ENCODE peak calls at places on chromosomes 12 and 14, in six cellular contexts. P, S, K, Q, G and A are unnamed samples.

GRCh38 chr12:60035835-60036234 is 440.0 kb downstream of the SLC16A7 start:
- DNase-seq in P (no peak), S (no peak), K (no peak), Q (no peak), G (no peak), A (no peak)

GRCh38 chr12:64320611-64321010 is 69.9 kb downstream of the C12orf56 start:
- DNase-seq in P (no peak), S (no peak), K (no peak), Q (no peak), G (no peak), A (no peak)

GRCh38 chr12:56104815-56105476 is 587 bp downstream of the PA2G4 start:
- DNase-seq in P (no peak), S (no peak), K (no peak), Q (peak), G (no peak), A (no peak)

GRCh38 chr14:81455344-81455743 is 55.2 kb upstream of the STON2 start:
- DNase-seq in P (no peak), S (no peak), K (no peak), Q (no peak), G (no peak), A (no peak)

GRCh38 chr12:11015775-11016430 is 6.5 kb downstream of the TAS2R19 start:
- DNase-seq in P (no peak), S (no peak), K (peak), Q (peak), G (no peak), A (no peak)

GRCh38 chr12:130658106-130658505 is 58.0 kb downstream of the RIMBP2 start:
- DNase-seq in P (no peak), S (peak), K (no peak), Q (no peak), G (no peak), A (no peak)

GRCh38 chr12:94644141-94644575 is 6.2 kb downstream of the TMCC3 start:
- DNase-seq in P (no peak), S (no peak), K (no peak), Q (peak), G (no peak), A (no peak)

GRCh38 chr14:73462078-73462715 is 3.9 kb upstream of the NUMB start:
- DNase-seq in P (peak), S (peak), K (peak), Q (peak), G (peak), A (peak)

GRCh38 chr12:102144221-102144620 is 24.2 kb downstream of the PARPBP start:
- DNase-seq in P (no peak), S (no peak), K (no peak), Q (no peak), G (no peak), A (no peak)

GRCh38 chr12:110073049-110073831 is 24.9 kb upstream of the C12orf76 start:
- DNase-seq in P (peak), S (peak), K (peak), Q (peak), G (no peak), A (no peak)

GRCh38 chr12:97716356-97716755 is 253.8 kb downstream of the RMST start:
- DNase-seq in P (no peak), S (no peak), K (no peak), Q (no peak), G (no peak), A (peak)

GRCh38 chr14:104114421-104115130 is 23.8 kb upstream of the KIF26A start:
- DNase-seq in P (no peak), S (peak), K (peak), Q (peak), G (peak), A (peak)

GRCh38 chr12:78651755-78652154 is 212.8 kb upstream of the SYT1 start:
- DNase-seq in P (no peak), S (no peak), K (no peak), Q (no peak), G (no peak), A (no peak)

GRCh38 chr12:113418213-113418879 is 3.8 kb upstream of the SDSL start:
- DNase-seq in P (no peak), S (peak), K (no peak), Q (peak), G (no peak), A (peak)

GRCh38 chr12:16607895-16608294 is 1.9 kb upstream of the LMO3 start:
- DNase-seq in P (no peak), S (no peak), K (no peak), Q (no peak), G (no peak), A (no peak)

GRCh38 chr12:105385141-105385540 is 54.6 kb downstream of the C12orf75 start:
- DNase-seq in P (no peak), S (no peak), K (no peak), Q (no peak), G (no peak), A (no peak)

GRCh38 chr12:46832084-46832704 is 6.4 kb upstream of the SLC38A4 start:
- DNase-seq in P (no peak), S (no peak), K (no peak), Q (no peak), G (no peak), A (no peak)

GRCh38 chr14:97785495-97785894 is 988.3 kb downstream of the VRK1 start:
- DNase-seq in P (no peak), S (no peak), K (no peak), Q (no peak), G (no peak), A (no peak)

GRCh38 chr14:104505085-104506074 is 74.2 kb upstream of the C14orf180 start:
- DNase-seq in P (no peak), S (no peak), K (no peak), Q (no peak), G (no peak), A (no peak)

GRCh38 chr12:54421175-54421872 is 2.3 kb upstream of the ITGA5 start:
- DNase-seq in P (no peak), S (no peak), K (no peak), Q (peak), G (no peak), A (no peak)

GRCh38 chr12:55927588-55928502 is at the start of gene PYM1:
- DNase-seq in P (peak), S (peak), K (peak), Q (peak), G (peak), A (peak)

GRCh38 chr14:55807059-55807499 is 227.1 kb downstream of the KTN1 start:
- DNase-seq in P (no peak), S (peak), K (peak), Q (peak), G (peak), A (no peak)

GRCh38 chr12:124881123-124881522 is 17.5 kb upstream of the SCARB1 start:
- DNase-seq in P (no peak), S (no peak), K (no peak), Q (no peak), G (no peak), A (no peak)

GRCh38 chr12:104751594-104751993 is 206.5 kb downstream of the SLC41A2 start:
- DNase-seq in P (no peak), S (no peak), K (no peak), Q (no peak), G (no peak), A (no peak)

GRCh38 chr12:100955139-100955538 is 160.6 kb downstream of the ANO4 start:
- DNase-seq in P (no peak), S (no peak), K (no peak), Q (no peak), G (no peak), A (no peak)

GRCh38 chr14:21026988-21027315 is 2.1 kb upstream of the NDRG2 start:
- DNase-seq in P (no peak), S (no peak), K (no peak), Q (no peak), G (no peak), A (no peak)

GRCh38 chr12:32400114-32400672 is 835 bp downstream of the FGD4 start:
- DNase-seq in P (no peak), S (no peak), K (peak), Q (peak), G (no peak), A (peak)

GRCh38 chr12:104296718-104297117 is 6.8 kb upstream of the EID3 start:
- DNase-seq in P (no peak), S (no peak), K (no peak), Q (no peak), G (no peak), A (no peak)

GRCh38 chr14:67269338-67270060 is 28.3 kb downstream of the PALS1 start:
- DNase-seq in P (no peak), S (no peak), K (no peak), Q (no peak), G (no peak), A (no peak)

GRCh38 chr14:88864198-88864597 is 39.7 kb downstream of the TTC8 start:
- DNase-seq in P (no peak), S (no peak), K (no peak), Q (no peak), G (no peak), A (no peak)

GRCh38 chr12:48925218-48925871 is at the start of gene FKBP11:
- DNase-seq in P (peak), S (peak), K (peak), Q (peak), G (peak), A (peak)

GRCh38 chr14:67268456-67269115 is 27.4 kb downstream of the PALS1 start:
- DNase-seq in P (no peak), S (no peak), K (no peak), Q (no peak), G (no peak), A (no peak)

GRCh38 chr14:43778956-43779639 is 728.0 kb downstream of the FSCB start:
- DNase-seq in P (no peak), S (no peak), K (no peak), Q (no peak), G (no peak), A (no peak)

GRCh38 chr12:6935551-6936377 is 7.9 kb upstream of the RNU7-1 start:
- DNase-seq in P (no peak), S (no peak), K (no peak), Q (no peak), G (no peak), A (no peak)

GRCh38 chr12:6935221-6935550 is 7.4 kb downstream of the ATN1 start:
- DNase-seq in P (no peak), S (no peak), K (no peak), Q (no peak), G (no peak), A (no peak)

GRCh38 chr12:6936642-6937480 is 6.8 kb upstream of the RNU7-1 start:
- DNase-seq in P (no peak), S (no peak), K (no peak), Q (no peak), G (no peak), A (no peak)

GRCh38 chr12:6937481-6938352 is 5.9 kb upstream of the RNU7-1 start:
- DNase-seq in P (peak), S (peak), K (peak), Q (peak), G (peak), A (peak)

DNA sequence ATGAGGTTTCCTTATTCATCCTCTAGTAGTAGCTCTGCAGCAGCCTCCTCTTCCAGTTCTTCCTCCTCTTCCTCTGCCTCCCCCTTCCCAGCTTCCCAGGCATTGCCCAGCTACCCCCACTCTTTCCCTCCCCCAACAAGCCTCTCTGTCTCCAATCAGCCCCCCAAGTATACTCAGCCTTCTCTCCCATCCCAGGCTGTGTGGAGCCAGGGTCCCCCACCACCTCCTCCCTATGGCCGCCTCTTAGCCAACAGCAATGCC is 7.3 kb upstream of the RNU7-1 start:
- DNase-seq in P (no peak), S (no peak), K (no peak), Q (no peak), G (no peak), A (no peak)
- H3K27ac ChIP-seq in P (no peak), S (no peak), K (no peak), Q (no peak), G (peak), A (no peak)

DNA sequence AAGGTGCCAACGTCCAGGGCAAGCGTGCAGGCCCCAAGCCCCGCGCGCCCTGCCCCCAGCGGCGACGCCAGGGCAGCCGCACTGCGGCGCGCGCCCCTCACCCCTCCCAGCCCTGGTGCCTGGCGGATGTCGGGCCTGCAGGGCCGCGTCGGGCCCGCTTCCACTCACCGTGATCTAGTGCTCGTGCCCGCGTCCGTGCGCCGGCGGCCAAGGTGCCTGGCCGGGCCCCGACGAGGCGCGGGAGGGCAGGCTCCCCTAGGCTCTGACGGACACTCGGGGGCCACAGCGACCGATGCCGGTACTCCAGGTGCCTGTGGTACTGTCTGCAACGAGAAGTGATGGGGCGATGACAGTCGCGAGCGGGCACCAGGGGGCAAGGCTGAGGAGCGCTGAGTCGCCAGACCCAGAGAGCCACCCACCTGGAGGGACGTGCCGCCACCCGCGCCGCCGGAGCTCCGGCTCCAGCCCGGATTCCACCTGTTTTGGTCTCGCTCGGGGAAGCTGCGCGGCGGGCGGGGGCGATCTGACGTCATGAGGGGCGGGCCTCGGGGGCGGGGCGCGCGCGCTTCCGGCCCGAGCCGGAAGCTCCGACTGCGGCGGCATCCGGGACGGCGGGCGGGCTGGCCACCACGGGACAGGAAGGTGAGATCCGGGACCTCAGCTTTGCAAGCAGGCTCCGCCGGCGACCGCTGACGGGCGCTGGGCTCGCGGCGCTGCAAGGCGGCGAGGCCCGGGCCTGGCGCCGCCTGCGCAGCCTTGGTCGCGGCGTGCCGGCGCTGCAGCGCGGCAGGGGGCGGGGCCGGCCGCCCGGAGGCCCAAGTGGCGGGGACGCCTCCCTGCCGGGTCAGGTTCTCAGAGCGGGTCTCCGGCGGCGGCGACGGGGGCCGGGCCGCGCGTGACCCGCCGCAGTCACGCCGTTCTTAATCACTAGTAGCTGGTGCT is at the start of the genes LYSET and MOAP1:
- DNase-seq in P (peak), S (peak), K (peak), Q (peak), G (peak), A (peak)
- TF ChIP-seq CTCF in P (peak), S (peak), K (no peak), Q (peak), G (no peak), A (peak)

GRCh38 chr12:75480469-75480949 is at the start of gene GLIPR1:
- DNase-seq in P (peak), S (peak), K (peak), Q (peak), G (peak), A (no peak)

GRCh38 chr12:75481013-75481705 is 604 bp downstream of the GLIPR1 start:
- DNase-seq in P (no peak), S (no peak), K (no peak), Q (no peak), G (no peak), A (no peak)

GRCh38 chr12:75483411-75483810 is 2.9 kb downstream of the GLIPR1 start:
- DNase-seq in P (no peak), S (no peak), K (no peak), Q (no peak), G (no peak), A (no peak)

GRCh38 chr12:75481774-75482173 is 1.2 kb downstream of the GLIPR1 start:
- DNase-seq in P (no peak), S (no peak), K (no peak), Q (no peak), G (no peak), A (no peak)

GRCh38 chr12:75482636-75483035 is 2.1 kb downstream of the GLIPR1 start:
- DNase-seq in P (no peak), S (no peak), K (no peak), Q (no peak), G (no peak), A (no peak)
- H3K27ac ChIP-seq in P (no peak), S (peak), K (no peak), Q (peak), G (no peak), A (no peak)

GRCh38 chr12:30323008-30323407 is 372.7 kb downstream of the IPO8 start:
- DNase-seq in P (no peak), S (no peak), K (no peak), Q (no peak), G (no peak), A (no peak)
- TF ChIP-seq CTCF in P (no peak), S (no peak), K (no peak), Q (no peak), G (no peak), A (peak)